ENCODE peak calls at places on chromosome 16, in nine cellular contexts. O, R, S, G, W, E, T, K and D are unnamed samples.

GRCh38 chr16:11507991-11508390 is 78.7 kb downstream of the LITAF start:
- DNase-seq in O (no peak), R (no peak), S (no peak), G (no peak), W (no peak), E (no peak), T (no peak), K (no peak), D (no peak)

GRCh38 chr16:75263963-75264445 is 12.6 kb upstream of the BCAR1 start:
- DNase-seq in O (peak; percentile 88), R (peak; percentile 42), S (peak; percentile 89), G (peak; percentile 77), W (peak; percentile 72), E (no peak), T (no peak), K (peak; percentile 82), D (no peak)

GRCh38 chr16:79267781-79268180 is 332.8 kb downstream of the MAF start:
- DNase-seq in O (no peak), R (no peak), S (peak; percentile 61), G (no peak), W (no peak), E (no peak), T (no peak), K (no peak), D (no peak)

GRCh38 chr16:89413811-89414585 is 76.4 kb downstream of the ANKRD11 start:
- DNase-seq in O (peak; percentile 63), R (no peak), S (no peak), G (no peak), W (no peak), E (no peak), T (no peak), K (no peak), D (no peak)

GRCh38 chr16:67431077-67431804 is at the start of gene HSD11B2:
- DNase-seq in O (peak; percentile 77), R (peak; percentile 52), S (peak; percentile 91), G (no peak), W (peak; percentile 82), E (peak; percentile 45), T (peak; percentile 40), K (peak; percentile 65), D (no peak)

GRCh38 chr16:12002447-12003006 is 26.0 kb downstream of the SNX29 start:
- DNase-seq in O (no peak), R (peak; percentile 15), S (no peak), G (no peak), W (no peak), E (peak; percentile 75), T (no peak), K (no peak), D (no peak)

GRCh38 chr16:27880312-27880711 is 183.2 kb downstream of the GSG1L start:
- DNase-seq in O (no peak), R (no peak), S (no peak), G (no peak), W (no peak), E (no peak), T (no peak), K (no peak), D (no peak)

GRCh38 chr16:11407047-11407982 is 62.1 kb downstream of the RMI2 start:
- DNase-seq in O (no peak), R (peak; percentile 69), S (no peak), G (no peak), W (peak; percentile 75), E (peak; percentile 77), T (peak; percentile 68), K (peak; percentile 72), D (peak; percentile 55)

GRCh38 chr16:16006650-16007049 is 57.2 kb downstream of the ABCC1 start:
- DNase-seq in O (no peak), R (no peak), S (no peak), G (no peak), W (no peak), E (no peak), T (no peak), K (no peak), D (no peak)

GRCh38 chr16:66606000-66606751 is 1.7 kb downstream of the CMTM3 start:
- DNase-seq in O (no peak), R (no peak), S (peak; percentile 88), G (no peak), W (no peak), E (no peak), T (no peak), K (no peak), D (no peak)

GRCh38 chr16:71893888-71894228 is 1.5 kb upstream of the IST1 start:
- DNase-seq in O (no peak), R (no peak), S (peak; percentile 80), G (no peak), W (no peak), E (no peak), T (no peak), K (no peak), D (no peak)

GRCh38 chr16:10385725-10386516 is at the start of gene ATF7IP2:
- DNase-seq in O (peak; percentile 94), R (peak; percentile 65), S (peak; percentile 89), G (peak; percentile 82), W (peak; percentile 91), E (peak; percentile 77), T (peak; percentile 87), K (peak; percentile 91), D (peak; percentile 87)
- TF ChIP-seq POLR2A in O (peak; percentile 98), R (no peak), S (no peak), G (no peak), W (peak; percentile 91), E (peak; percentile 68), T (peak; percentile 97), K (peak; percentile 78), D (peak; percentile 97)

GRCh38 chr16:24869033-24869432 is 23.3 kb downstream of the SLC5A11 start:
- DNase-seq in O (no peak), R (no peak), S (peak; percentile 68), G (no peak), W (no peak), E (no peak), T (no peak), K (no peak), D (no peak)
- TF ChIP-seq POLR2A in O (no peak), R (no peak), S (no peak), G (no peak), W (no peak), E (no peak), T (no peak), K (no peak), D (no peak)

GRCh38 chr16:2210386-2211365 is at the start of gene BRICD5:
- DNase-seq in O (no peak), R (no peak), S (no peak), G (no peak), W (no peak), E (peak; percentile 19), T (no peak), K (no peak), D (no peak)
- TF ChIP-seq POLR2A in O (no peak), R (no peak), S (no peak), G (no peak), W (no peak), E (no peak), T (no peak), K (no peak), D (peak; percentile 13)

GRCh38 chr16:53054670-53055485 is at the start of gene CHD9:
- DNase-seq in O (peak; percentile 88), R (peak; percentile 87), S (peak; percentile 96), G (peak; percentile 90), W (peak; percentile 88), E (peak; percentile 80), T (peak; percentile 72), K (peak; percentile 86), D (peak; percentile 88)
- TF ChIP-seq POLR2A in O (peak; percentile 71), R (peak; percentile 45), S (peak; percentile 11), G (no peak), W (peak; percentile 52), E (no peak), T (peak; percentile 65), K (no peak), D (peak; percentile 53)

GRCh38 chr16:19417640-19418039 is at the start of gene TMC5:
- DNase-seq in O (no peak), R (no peak), S (no peak), G (no peak), W (no peak), E (no peak), T (no peak), K (no peak), D (no peak)
- TF ChIP-seq POLR2A in O (no peak), R (no peak), S (no peak), G (no peak), W (no peak), E (no peak), T (no peak), K (no peak), D (no peak)